ENCODE peak calls at places on chromosomes 11 and 22, in eight cellular contexts. One of them, this sample, is unnamed.

GRCh38 chr11:2519879-2520735 is 75.3 kb downstream of the KCNQ1 start:
- DNase-seq in heart left ventricle: peak; percentile 4
- DNase-seq in HT1080: no peak
- DNase-seq in cardiac septum: peak; percentile 69
- DNase-seq in adrenal gland: peak; percentile 51
- DNase-seq in dorsolateral prefrontal cortex: no peak
- DNase-seq in stimulated activated CD4-positive, alpha-beta T cell treated with anti-CD3 and anti-CD28 coated beads, Interleukin-4, amount 100 ng/mL, for 1 hour: no peak
- DNase-seq in globus pallidus: no peak
- DNase-seq in this sample: peak; percentile 2

GRCh38 chr11:64793271-64794160 is 9.5 kb downstream of the MAP4K2 start:
- DNase-seq in heart left ventricle: no peak
- DNase-seq in HT1080: no peak
- DNase-seq in cardiac septum: peak; percentile 72
- DNase-seq in adrenal gland: no peak
- DNase-seq in dorsolateral prefrontal cortex: no peak
- DNase-seq in stimulated activated CD4-positive, alpha-beta T cell treated with anti-CD3 and anti-CD28 coated beads, Interleukin-4, amount 100 ng/mL, for 1 hour: no peak
- DNase-seq in globus pallidus: no peak
- DNase-seq in this sample: no peak

GRCh38 chr22:22687638-22688500 is 43.5 kb downstream of the GGTLC2 start:
- DNase-seq in heart left ventricle: no peak
- DNase-seq in HT1080: peak; percentile 35
- DNase-seq in cardiac septum: peak; percentile 41
- DNase-seq in adrenal gland: peak; percentile 76
- DNase-seq in dorsolateral prefrontal cortex: peak; percentile 11
- DNase-seq in stimulated activated CD4-positive, alpha-beta T cell treated with anti-CD3 and anti-CD28 coated beads, Interleukin-4, amount 100 ng/mL, for 1 hour: no peak
- DNase-seq in globus pallidus: peak; percentile 42
- DNase-seq in this sample: peak; percentile 51

GRCh38 chr11:134181707-134182106 is 42.1 kb downstream of the NCAPD3 start:
- DNase-seq in heart left ventricle: no peak
- DNase-seq in HT1080: no peak
- DNase-seq in cardiac septum: no peak
- DNase-seq in adrenal gland: no peak
- DNase-seq in dorsolateral prefrontal cortex: no peak
- DNase-seq in stimulated activated CD4-positive, alpha-beta T cell treated with anti-CD3 and anti-CD28 coated beads, Interleukin-4, amount 100 ng/mL, for 1 hour: no peak
- DNase-seq in globus pallidus: no peak
- DNase-seq in this sample: no peak

GRCh38 chr11:123450593-123450992 is 20.5 kb downstream of the GRAMD1B start:
- DNase-seq in heart left ventricle: peak; percentile 23
- DNase-seq in HT1080: no peak
- DNase-seq in cardiac septum: no peak
- DNase-seq in adrenal gland: peak; percentile 69
- DNase-seq in dorsolateral prefrontal cortex: no peak
- DNase-seq in stimulated activated CD4-positive, alpha-beta T cell treated with anti-CD3 and anti-CD28 coated beads, Interleukin-4, amount 100 ng/mL, for 1 hour: no peak
- DNase-seq in globus pallidus: no peak
- DNase-seq in this sample: no peak

GRCh38 chr11:57638005-57638760 is 11.5 kb downstream of the YPEL4 start:
- DNase-seq in heart left ventricle: peak; percentile 80
- DNase-seq in HT1080: peak; percentile 78
- DNase-seq in cardiac septum: peak; percentile 76
- DNase-seq in adrenal gland: peak; percentile 82
- DNase-seq in dorsolateral prefrontal cortex: peak; percentile 77
- DNase-seq in stimulated activated CD4-positive, alpha-beta T cell treated with anti-CD3 and anti-CD28 coated beads, Interleukin-4, amount 100 ng/mL, for 1 hour: no peak
- DNase-seq in globus pallidus: peak; percentile 55
- DNase-seq in this sample: peak; percentile 73

GRCh38 chr11:2886191-2886894 is 768 bp upstream of the CDKN1C start:
- DNase-seq in heart left ventricle: peak; percentile 48
- DNase-seq in HT1080: no peak
- DNase-seq in cardiac septum: no peak
- DNase-seq in adrenal gland: no peak
- DNase-seq in dorsolateral prefrontal cortex: no peak
- DNase-seq in stimulated activated CD4-positive, alpha-beta T cell treated with anti-CD3 and anti-CD28 coated beads, Interleukin-4, amount 100 ng/mL, for 1 hour: peak; percentile 33
- DNase-seq in globus pallidus: no peak
- DNase-seq in this sample: peak; percentile 67

GRCh38 chr22:11042116-11042515 is 4485.9 kb upstream of the OR11H1 start:
- DNase-seq in heart left ventricle: no peak
- DNase-seq in HT1080: no peak
- DNase-seq in cardiac septum: peak; percentile 29
- DNase-seq in adrenal gland: no peak
- DNase-seq in dorsolateral prefrontal cortex: no peak
- DNase-seq in stimulated activated CD4-positive, alpha-beta T cell treated with anti-CD3 and anti-CD28 coated beads, Interleukin-4, amount 100 ng/mL, for 1 hour: no peak
- DNase-seq in globus pallidus: no peak
- DNase-seq in this sample: no peak

GRCh38 chr11:10973416-10973815 is 115.6 kb upstream of the ZBED5 start:
- DNase-seq in heart left ventricle: no peak
- DNase-seq in HT1080: no peak
- DNase-seq in cardiac septum: no peak
- DNase-seq in adrenal gland: no peak
- DNase-seq in dorsolateral prefrontal cortex: no peak
- DNase-seq in stimulated activated CD4-positive, alpha-beta T cell treated with anti-CD3 and anti-CD28 coated beads, Interleukin-4, amount 100 ng/mL, for 1 hour: no peak
- DNase-seq in globus pallidus: no peak
- DNase-seq in this sample: no peak

GRCh38 chr11:66068923-66069714 is 953 bp upstream of the PACS1 start:
- DNase-seq in heart left ventricle: peak; percentile 63
- DNase-seq in HT1080: peak; percentile 44
- DNase-seq in cardiac septum: peak; percentile 85
- DNase-seq in adrenal gland: peak; percentile 82
- DNase-seq in dorsolateral prefrontal cortex: peak; percentile 58
- DNase-seq in stimulated activated CD4-positive, alpha-beta T cell treated with anti-CD3 and anti-CD28 coated beads, Interleukin-4, amount 100 ng/mL, for 1 hour: peak; percentile 36
- DNase-seq in globus pallidus: peak; percentile 54
- DNase-seq in this sample: no peak

GRCh38 chr11:96426356-96427103 is 36.7 kb downstream of the JRKL start:
- DNase-seq in heart left ventricle: no peak
- DNase-seq in HT1080: peak; percentile 52
- DNase-seq in cardiac septum: no peak
- DNase-seq in adrenal gland: no peak
- DNase-seq in dorsolateral prefrontal cortex: no peak
- DNase-seq in stimulated activated CD4-positive, alpha-beta T cell treated with anti-CD3 and anti-CD28 coated beads, Interleukin-4, amount 100 ng/mL, for 1 hour: no peak
- DNase-seq in globus pallidus: peak; percentile 42
- DNase-seq in this sample: no peak

GRCh38 chr11:46055371-46055770 is 65.9 kb downstream of the PHF21A start:
- DNase-seq in heart left ventricle: no peak
- DNase-seq in HT1080: peak; percentile 24
- DNase-seq in cardiac septum: no peak
- DNase-seq in adrenal gland: no peak
- DNase-seq in dorsolateral prefrontal cortex: no peak
- DNase-seq in stimulated activated CD4-positive, alpha-beta T cell treated with anti-CD3 and anti-CD28 coated beads, Interleukin-4, amount 100 ng/mL, for 1 hour: no peak
- DNase-seq in globus pallidus: no peak
- DNase-seq in this sample: no peak

GRCh38 chr11:66082936-66083698 is 13.0 kb downstream of the PACS1 start:
- DNase-seq in heart left ventricle: no peak
- DNase-seq in HT1080: no peak
- DNase-seq in cardiac septum: no peak
- DNase-seq in adrenal gland: no peak
- DNase-seq in dorsolateral prefrontal cortex: no peak
- DNase-seq in stimulated activated CD4-positive, alpha-beta T cell treated with anti-CD3 and anti-CD28 coated beads, Interleukin-4, amount 100 ng/mL, for 1 hour: no peak
- DNase-seq in globus pallidus: no peak
- DNase-seq in this sample: no peak

GRCh38 chr11:35682230-35683195 is 19.9 kb downstream of the TRIM44 start:
- DNase-seq in heart left ventricle: no peak
- DNase-seq in HT1080: no peak
- DNase-seq in cardiac septum: no peak
- DNase-seq in adrenal gland: peak; percentile 72
- DNase-seq in dorsolateral prefrontal cortex: peak; percentile 31
- DNase-seq in stimulated activated CD4-positive, alpha-beta T cell treated with anti-CD3 and anti-CD28 coated beads, Interleukin-4, amount 100 ng/mL, for 1 hour: no peak
- DNase-seq in globus pallidus: peak; percentile 28
- DNase-seq in this sample: no peak

GRCh38 chr11:61018059-61018458 is 46.6 kb downstream of the CD6 start:
- DNase-seq in heart left ventricle: no peak
- DNase-seq in HT1080: no peak
- DNase-seq in cardiac septum: no peak
- DNase-seq in adrenal gland: no peak
- DNase-seq in dorsolateral prefrontal cortex: no peak
- DNase-seq in stimulated activated CD4-positive, alpha-beta T cell treated with anti-CD3 and anti-CD28 coated beads, Interleukin-4, amount 100 ng/mL, for 1 hour: no peak
- DNase-seq in globus pallidus: no peak
- DNase-seq in this sample: no peak

GRCh38 chr11:113176561-113176960 is 137.8 kb upstream of the TTC12 start:
- DNase-seq in heart left ventricle: no peak
- DNase-seq in HT1080: peak; percentile 57
- DNase-seq in cardiac septum: no peak
- DNase-seq in adrenal gland: no peak
- DNase-seq in dorsolateral prefrontal cortex: no peak
- DNase-seq in stimulated activated CD4-positive, alpha-beta T cell treated with anti-CD3 and anti-CD28 coated beads, Interleukin-4, amount 100 ng/mL, for 1 hour: no peak
- DNase-seq in globus pallidus: no peak
- DNase-seq in this sample: no peak

GRCh38 chr11:33936745-33937612 is 45.1 kb upstream of the LMO2 start:
- DNase-seq in heart left ventricle: peak; percentile 73
- DNase-seq in HT1080: peak; percentile 39
- DNase-seq in cardiac septum: peak; percentile 90
- DNase-seq in adrenal gland: peak; percentile 86
- DNase-seq in dorsolateral prefrontal cortex: no peak
- DNase-seq in stimulated activated CD4-positive, alpha-beta T cell treated with anti-CD3 and anti-CD28 coated beads, Interleukin-4, amount 100 ng/mL, for 1 hour: no peak
- DNase-seq in globus pallidus: no peak
- DNase-seq in this sample: peak; percentile 45

This sample was measured in endothelial cell.